ENCODE peak calls at places on chromosomes 5 and 9, in eight cellular contexts. L is nucleus accumbens; F is type B pancreatic cell; H is stimulated activated naive CD8-positive, alpha-beta T cell treated with anti-CD3 and anti-CD28 coated beads, Interleukin-15, Interleukin-2, amounts not matched to agents 100 U/mL and 50 U/mL, for 24 hours; P is cerebellar cortex; T is AG04450; E is 8988T; U is left lung. G is an unnamed sample.

GRCh38 chr9:133485531-133486260 is 6.8 kb upstream of the SLC2A6 start:
- DNase-seq in L (no peak), F (no peak), H (peak), P (no peak), T (no peak), E (peak), U (peak), G (no peak)

GRCh38 chr9:114011313-114011712 is 66.8 kb downstream of the AMBP start:
- DNase-seq in L (no peak), F (peak), H (no peak), P (no peak), T (no peak), E (no peak), U (no peak), G (no peak)

GRCh38 chr5:171850354-171850947 is 64.8 kb downstream of the SMIM23 start:
- DNase-seq in L (no peak), F (no peak), H (no peak), P (peak), T (no peak), E (peak), U (no peak), G (no peak)

GRCh38 chr5:6525910-6526309 is 77.3 kb downstream of the UBE2QL1 start:
- DNase-seq in L (no peak), F (no peak), H (no peak), P (peak), T (no peak), E (peak), U (no peak), G (no peak)

GRCh38 chr9:108108802-108109448 is 619.4 kb upstream of the KLF4 start:
- DNase-seq in L (no peak), F (no peak), H (no peak), P (no peak), T (no peak), E (no peak), U (no peak), G (no peak)

GRCh38 chr5:95424016-95424415 is 32.9 kb downstream of the FAM81B start:
- DNase-seq in L (no peak), F (no peak), H (no peak), P (no peak), T (no peak), E (no peak), U (no peak), G (no peak)

GRCh38 chr5:103562084-103562452 is 521 bp downstream of the NUDT12 start:
- DNase-seq in L (no peak), F (no peak), H (no peak), P (no peak), T (no peak), E (no peak), U (no peak), G (no peak)

GRCh38 chr5:14655146-14655741 is 9.3 kb upstream of the OTULIN start:
- DNase-seq in L (no peak), F (no peak), H (no peak), P (no peak), T (no peak), E (no peak), U (no peak), G (no peak)

GRCh38 chr5:66606713-66607112 is 10.5 kb downstream of the MAST4 start:
- DNase-seq in L (no peak), F (no peak), H (no peak), P (no peak), T (no peak), E (no peak), U (no peak), G (no peak)

GRCh38 chr5:108122701-108123100 is 259.2 kb downstream of the FBXL17 start:
- DNase-seq in L (no peak), F (no peak), H (no peak), P (no peak), T (no peak), E (no peak), U (no peak), G (no peak)

GRCh38 chr5:32275421-32275765 is 37.3 kb downstream of the MTMR12 start:
- DNase-seq in L (no peak), F (no peak), H (no peak), P (no peak), T (no peak), E (no peak), U (no peak), G (no peak)

GRCh38 chr5:95884021-95884333 is 61.5 kb upstream of the GLRX start:
- DNase-seq in L (no peak), F (no peak), H (no peak), P (no peak), T (no peak), E (no peak), U (no peak), G (no peak)

GRCh38 chr5:147628054-147628895 is 118.4 kb upstream of the DPYSL3 start:
- DNase-seq in L (peak), F (no peak), H (peak), P (peak), T (peak), E (no peak), U (no peak), G (peak)

GRCh38 chr5:170420809-170421412 is 31.7 kb upstream of the KCNMB1 start:
- DNase-seq in L (peak), F (no peak), H (peak), P (peak), T (peak), E (peak), U (no peak), G (peak)

GRCh38 chr5:179160584-179160983 is 100.4 kb downstream of the ZNF354C start:
- DNase-seq in L (no peak), F (no peak), H (no peak), P (no peak), T (no peak), E (no peak), U (no peak), G (no peak)

GRCh38 chr5:71697967-71698366 is 21.1 kb upstream of the CARTPT start:
- DNase-seq in L (no peak), F (no peak), H (peak), P (no peak), T (no peak), E (no peak), U (no peak), G (no peak)

GRCh38 chr5:159161361-159162214 is 47.8 kb downstream of the RNF145 start:
- DNase-seq in L (no peak), F (no peak), H (no peak), P (no peak), T (no peak), E (no peak), U (no peak), G (no peak)

GRCh38 chr9:89880161-89880560 is 275.3 kb downstream of the GADD45G start:
- DNase-seq in L (no peak), F (peak), H (no peak), P (no peak), T (no peak), E (no peak), U (no peak), G (no peak)

GRCh38 chr5:55391707-55392106 is 83.9 kb downstream of the MTREX start:
- DNase-seq in L (no peak), F (no peak), H (no peak), P (no peak), T (no peak), E (no peak), U (no peak), G (no peak)